ENCODE peak calls at places on chromosomes 13 and 19, in nine cellular contexts. H is kidney glomerular epithelial cell; O is Calu3; Y is stimulated activated CD4-positive, alpha-beta T cell treated with anti-CD3 and anti-CD28 coated beads, Interleukin-1b, Interleukin-23, amount 100 ng/mL, for 24 hours; M is amniotic stem cell; L is RWPE1; R is HS-5; C is stimulated activated CD8-positive, alpha-beta memory T cell treated with anti-CD3 and anti-CD28 coated beads, Interleukin-12 subunit alpha, Interleukin-12 subunit beta, amount 100 ng/mL, for 4 hours; Z is heart left ventricle. J is an unnamed sample.

GRCh38 chr19:6963937-6964336 is 57.3 kb downstream of the MBD3L2B start:
- DNase-seq in M (no peak), R (no peak), Y (peak; percentile 43), L (no peak), Z (no peak), O (no peak), H (no peak), C (no peak), J (peak; percentile 24)

GRCh38 chr13:73059460-73060250 is 850 bp downstream of the KLF5 start:
- DNase-seq in Z (peak; percentile 80), C (peak; percentile 17), Y (no peak), O (no peak), L (no peak), R (no peak), M (peak; percentile 8), H (no peak), J (peak; percentile 61)

GRCh38 chr13:44230736-44231135 is 142.9 kb upstream of the SERP2 start:
- DNase-seq in M (no peak), C (no peak), R (no peak), O (no peak), L (no peak), Z (no peak), Y (no peak), H (no peak), J (no peak)

GRCh38 chr19:45451181-45451849 is 16.5 kb upstream of the FOSB start:
- DNase-seq in O (no peak), H (peak; percentile 52), L (no peak), M (no peak), C (no peak), Z (no peak), Y (no peak), R (no peak), J (no peak)

GRCh38 chr13:21957833-21958232 is 287.0 kb downstream of the FGF9 start:
- DNase-seq in H (no peak), O (no peak), M (no peak), Y (no peak), C (no peak), L (no peak), Z (no peak), R (no peak), J (no peak)

GRCh38 chr19:44588753-44589112 is 24.6 kb upstream of the IGSF23 start:
- DNase-seq in M (no peak), C (no peak), H (peak; percentile 77), O (no peak), Y (no peak), L (no peak), R (no peak), Z (no peak), J (no peak)

GRCh38 chr19:44190020-44190419 is 22.3 kb upstream of the ZNF227 start:
- DNase-seq in Y (no peak), Z (no peak), R (no peak), L (no peak), M (no peak), H (no peak), O (no peak), C (no peak), J (no peak)

GRCh38 chr19:16226878-16227836 is 29.4 kb downstream of the AP1M1 start:
- DNase-seq in M (no peak), C (no peak), L (no peak), Y (no peak), O (no peak), Z (peak; percentile 56), R (no peak), H (no peak), J (no peak)

GRCh38 chr19:44649578-44650145 is 6.0 kb downstream of the PVR start:
- DNase-seq in Z (no peak), L (no peak), O (no peak), M (no peak), C (no peak), Y (no peak), H (no peak), R (no peak), J (no peak)

GRCh38 chr13:33134213-33134612 is 118.0 kb downstream of the KL start:
- DNase-seq in R (no peak), H (no peak), O (no peak), C (no peak), Z (no peak), Y (no peak), L (no peak), M (no peak), J (no peak)

GRCh38 chr13:36258831-36259230 is 38.8 kb downstream of the CCDC169 start:
- DNase-seq in H (no peak), O (no peak), R (no peak), L (no peak), C (no peak), M (no peak), Y (no peak), Z (no peak), J (no peak)

GRCh38 chr19:3655402-3656072 is 28.9 kb upstream of the CACTIN start:
- DNase-seq in Z (no peak), L (peak; percentile 93), C (no peak), M (no peak), H (no peak), Y (no peak), R (peak; percentile 97), O (no peak), J (peak; percentile 44)

GRCh38 chr13:110506859-110507566 is 54.5 kb downstream of the RAB20 start:
- DNase-seq in R (no peak), M (no peak), O (peak; percentile 54), C (no peak), H (no peak), Y (no peak), Z (peak; percentile 81), L (peak; percentile 41), J (no peak)

GRCh38 chr13:39263033-39263432 is 224.8 kb downstream of the NHLRC3 start:
- DNase-seq in O (peak; percentile 42), C (no peak), R (peak; percentile 5), L (peak; percentile 60), H (peak; percentile 1), Z (no peak), M (no peak), Y (peak; percentile 9), J (peak; percentile 53)

GRCh38 chr19:55383789-55384575 is at the start of gene TMEM238:
- DNase-seq in O (peak; percentile 83), R (no peak), Z (peak; percentile 78), H (no peak), Y (no peak), M (peak; percentile 61), C (no peak), L (no peak), J (peak; percentile 79)

GRCh38 chr19:16429066-16429758 is 42.6 kb downstream of the EPS15L1 start:
- DNase-seq in C (no peak), R (no peak), M (no peak), L (peak; percentile 85), Y (no peak), H (no peak), Z (peak; percentile 81), O (no peak), J (no peak)

GRCh38 chr13:46668906-46669525 is 116.0 kb downstream of the LRCH1 start:
- DNase-seq in Z (no peak), C (no peak), R (no peak), H (no peak), Y (no peak), L (no peak), M (no peak), O (no peak), J (no peak)

GRCh38 chr19:48739400-48739825 is 997 bp downstream of the RASIP1 start:
- DNase-seq in O (no peak), R (no peak), L (no peak), M (no peak), H (no peak), C (no peak), Y (no peak), Z (peak; percentile 65), J (no peak)

GRCh38 chr19:38709671-38710415 is 34.4 kb downstream of the CAPN12 start:
- DNase-seq in O (no peak), C (no peak), H (no peak), R (no peak), Y (no peak), Z (no peak), L (no peak), M (no peak), J (no peak)

GRCh38 chr19:9584073-9584833 is at the start of gene ZNF121:
- DNase-seq in Y (peak; percentile 66), H (peak; percentile 57), M (peak; percentile 61), O (peak; percentile 77), L (peak; percentile 69), C (peak; percentile 72), R (peak; percentile 60), Z (peak; percentile 92), J (peak; percentile 89)

GRCh38 chr19:22619371-22619770 is 14.8 kb upstream of the ZNF492 start:
- DNase-seq in L (no peak), H (no peak), Y (no peak), R (no peak), Z (peak; percentile 47), C (no peak), M (no peak), O (no peak), J (no peak)

GRCh38 chr19:5335101-5335500 is 5.5 kb downstream of the PTPRS start:
- DNase-seq in Y (no peak), H (no peak), L (no peak), M (no peak), R (no peak), C (no peak), O (no peak), Z (no peak), J (no peak)

GRCh38 chr13:72692884-72693514 is 34.4 kb downstream of the MZT1 start:
- DNase-seq in R (no peak), O (no peak), H (no peak), Z (no peak), L (no peak), Y (no peak), M (no peak), C (no peak), J (no peak)

GRCh38 chr13:100490692-100491091 is 97.9 kb downstream of the GGACT start:
- DNase-seq in Z (no peak), Y (no peak), H (no peak), L (no peak), O (peak; percentile 1), C (no peak), M (no peak), R (no peak), J (no peak)

GRCh38 chr19:8361921-8362793 is 1.8 kb upstream of the ANGPTL4 start:
- DNase-seq in C (no peak), M (peak; percentile 95), Z (peak; percentile 94), R (peak; percentile 97), L (peak; percentile 94), O (peak; percentile 90), H (peak; percentile 98), Y (no peak), J (peak; percentile 69)

GRCh38 chr13:54928071-54928470 is 1899.5 kb downstream of the OLFM4 start:
- DNase-seq in Y (no peak), C (no peak), R (no peak), H (no peak), L (no peak), M (no peak), Z (no peak), O (no peak), J (no peak)

GRCh38 chr19:51296331-51297093 is 14.9 kb upstream of the IGLON5 start:
- DNase-seq in R (no peak), Z (no peak), O (no peak), L (no peak), M (no peak), Y (no peak), C (no peak), H (no peak), J (peak; percentile 32)

GRCh38 chr19:44308011-44308410 is 3.2 kb upstream of the ZNF235 start:
- DNase-seq in Y (no peak), Z (no peak), R (peak; percentile 49), H (no peak), M (no peak), C (no peak), O (no peak), L (no peak), J (no peak)

GRCh38 chr19:18596752-18597157 is 8.2 kb downstream of the REX1BD start:
- DNase-seq in C (no peak), O (peak; percentile 38), M (no peak), R (no peak), H (no peak), Y (no peak), L (peak; percentile 49), Z (peak; percentile 77), J (peak; percentile 74)

GRCh38 chr13:51764184-51765141 is 39.5 kb downstream of the DHRS12 start:
- DNase-seq in M (no peak), C (peak; percentile 35), L (no peak), Z (peak; percentile 68), O (peak; percentile 40), R (no peak), Y (peak; percentile 34), H (peak; percentile 63), J (peak; percentile 42)

GRCh38 chr19:13057744-13058143 is 44.9 kb downstream of the LYL1 start:
- DNase-seq in Z (no peak), O (no peak), M (no peak), Y (no peak), H (no peak), R (no peak), C (no peak), L (no peak), J (no peak)